ENCODE peak calls at places on chromosome 1, in four cellular contexts. T is adrenal gland, L is ovary, G is uterus. X is an unnamed sample.

GRCh38 chr1:112808861-112809684 is 93.9 kb upstream of the PPM1J start:
- DNase-seq in T (peak), L (peak), G (peak), X (no peak)

GRCh38 chr1:43707191-43708005 is at the start of gene ST3GAL3:
- DNase-seq in T (peak), L (peak), G (peak), X (peak)

GRCh38 chr1:105210747-105211146 is 1461.0 kb downstream of the AMY1C start:
- DNase-seq in T (no peak), L (no peak), G (no peak), X (no peak)

GRCh38 chr1:56631901-56632300 is 13.2 kb upstream of the PRKAA2 start:
- DNase-seq in T (no peak), L (no peak), G (no peak), X (no peak)

GRCh38 chr1:16980473-16981268 is at the start of gene MFAP2:
- DNase-seq in T (no peak), L (peak), G (no peak), X (no peak)

GRCh38 chr1:1068374-1069060 is 5.6 kb downstream of the RNF223 start:
- DNase-seq in T (no peak), L (no peak), G (no peak), X (no peak)

GRCh38 chr1:241411056-241411775 is 54.2 kb upstream of the RGS7 start:
- DNase-seq in T (no peak), L (no peak), G (no peak), X (no peak)

GRCh38 chr1:179953974-179954493 is 576 bp upstream of the CEP350 start:
- DNase-seq in T (peak), L (peak), G (peak), X (no peak)

GRCh38 chr1:160124709-160125478 is 9.3 kb downstream of the ATP1A2 start:
- DNase-seq in T (peak), L (no peak), G (no peak), X (no peak)

GRCh38 chr1:154866995-154867795 is 2.9 kb downstream of the KCNN3 start:
- DNase-seq in T (peak), L (no peak), G (peak), X (no peak)

GRCh38 chr1:206921772-206922265 is at the start of gene FCMR:
- DNase-seq in T (no peak), L (no peak), G (no peak), X (no peak)

GRCh38 chr1:211831558-211832323 is 1.2 kb upstream of the LPGAT1 start:
- DNase-seq in T (no peak), L (no peak), G (no peak), X (no peak)

GRCh38 chr1:211830055-211830329 is 571 bp downstream of the LPGAT1 start:
- DNase-seq in T (no peak), L (no peak), G (no peak), X (no peak)

GRCh38 chr1:211828584-211829342 is 1.8 kb downstream of the LPGAT1 start:
- DNase-seq in T (no peak), L (no peak), G (no peak), X (no peak)

GRCh38 chr1:211829343-211830054 is 1.1 kb downstream of the LPGAT1 start:
- DNase-seq in T (peak), L (no peak), G (peak), X (no peak)

DNA sequence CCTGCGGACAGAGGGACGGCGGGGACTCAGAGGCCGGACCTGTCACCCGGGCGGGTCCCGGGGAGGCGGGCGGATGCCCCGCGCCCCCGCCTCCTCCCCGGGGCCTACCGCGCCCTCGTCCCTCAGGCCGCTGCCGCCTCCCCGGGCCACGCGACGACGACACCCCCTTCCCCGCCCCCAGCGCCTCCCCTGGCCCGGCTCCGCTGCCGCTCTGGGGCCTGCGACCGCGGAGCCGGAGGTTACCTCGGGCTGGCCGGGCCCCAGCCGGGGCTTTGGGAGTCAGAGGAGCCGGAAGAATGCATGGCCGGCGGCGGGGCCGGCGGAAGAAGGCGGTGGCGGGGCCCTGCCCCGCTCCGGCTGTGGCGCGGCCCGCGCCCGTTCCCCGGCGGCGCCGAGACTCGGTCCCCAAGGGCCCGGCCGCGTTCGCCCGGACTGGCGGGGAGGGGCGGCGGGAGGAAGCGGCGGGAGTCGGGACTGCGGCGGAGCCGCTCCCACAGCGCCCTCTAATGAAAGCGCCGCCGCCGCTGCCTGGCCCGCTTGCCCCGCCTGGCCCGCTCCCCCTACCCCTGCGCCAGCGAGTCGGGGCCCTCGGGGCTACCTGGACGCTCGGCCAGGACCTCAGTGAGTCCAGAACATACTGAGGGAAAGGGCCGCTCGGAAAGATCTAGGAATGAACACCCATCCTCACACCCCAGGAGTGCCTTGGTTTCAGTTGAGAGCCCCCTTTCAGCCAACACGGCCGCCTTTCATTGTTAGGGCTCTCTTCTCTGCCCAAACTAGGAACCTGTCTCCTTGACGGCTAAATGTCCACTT is at the start of gene LPGAT1:
- DNase-seq in T (peak), L (peak), G (peak), X (no peak)
- TF ChIP-seq POLR2A in T (peak), L (no peak), G (no peak), X (no peak)

DNA sequence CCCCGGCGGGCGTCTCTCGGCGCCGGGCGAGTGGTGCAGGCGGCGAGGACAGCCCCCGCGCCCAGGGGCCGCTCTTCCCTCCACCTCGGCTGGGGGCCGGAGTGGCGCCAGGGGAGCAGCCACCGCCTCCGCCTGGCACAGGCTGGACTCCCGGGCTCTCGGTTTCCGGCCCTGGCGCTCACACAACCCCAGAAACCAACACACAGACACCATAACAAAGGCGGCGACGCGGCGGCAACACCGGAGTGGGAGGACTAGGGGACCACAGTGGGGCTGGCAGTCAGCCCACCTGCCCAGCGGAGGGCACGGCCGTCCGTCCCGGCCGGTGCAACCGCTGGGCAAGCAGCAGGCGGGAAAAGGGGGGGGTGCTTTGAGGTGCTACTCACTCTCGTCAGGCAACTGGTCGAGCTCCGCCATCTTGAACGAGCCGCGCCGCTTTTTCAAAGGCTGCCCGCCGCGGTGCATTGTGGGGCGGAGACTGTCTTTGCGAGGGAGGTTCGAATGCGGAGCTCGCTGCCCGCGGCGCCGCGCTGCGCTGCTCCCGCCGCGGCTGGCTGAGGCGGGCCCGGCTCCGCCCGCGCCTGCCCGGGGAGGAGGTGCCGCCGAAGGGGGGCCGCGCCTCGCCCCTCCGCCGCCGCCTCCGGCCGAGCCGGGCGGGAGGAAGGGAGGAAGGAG is at the start of gene LIN9:
- DNase-seq in T (peak), L (peak), G (peak), X (peak)
- TF ChIP-seq POLR2A in T (peak), L (no peak), G (peak), X (no peak)

GRCh38 chr1:200896571-200897187 is 2.0 kb downstream of the INAVA start:
- DNase-seq in T (no peak), L (no peak), G (no peak), X (no peak)

GRCh38 chr1:200897188-200897710 is 2.5 kb downstream of the INAVA start:
- DNase-seq in T (no peak), L (no peak), G (no peak), X (no peak)

GRCh38 chr1:200895448-200895799 is 724 bp downstream of the INAVA start:
- DNase-seq in T (no peak), L (no peak), G (no peak), X (no peak)

GRCh38 chr1:200894712-200895447 is at the start of gene INAVA:
- DNase-seq in T (no peak), L (no peak), G (no peak), X (no peak)

GRCh38 chr1:200895801-200896570 is 1.3 kb downstream of the INAVA start:
- DNase-seq in T (no peak), L (no peak), G (no peak), X (no peak)
- TF ChIP-seq POLR2A in T (no peak), L (no peak), G (no peak), X (no peak)

GRCh38 chr1:153649137-153649866 is 9.2 kb upstream of the SNAPIN start:
- DNase-seq in T (no peak), L (no peak), G (no peak), X (no peak)

GRCh38 chr1:153646672-153647374 is 11.7 kb upstream of the SNAPIN start:
- DNase-seq in T (peak), L (no peak), G (no peak), X (no peak)

GRCh38 chr1:153649867-153650235 is 8.7 kb upstream of the SNAPIN start:
- DNase-seq in T (no peak), L (no peak), G (no peak), X (no peak)

GRCh38 chr1:153648000-153648643 is 10.4 kb upstream of the SNAPIN start:
- DNase-seq in T (no peak), L (no peak), G (no peak), X (no peak)

DNA sequence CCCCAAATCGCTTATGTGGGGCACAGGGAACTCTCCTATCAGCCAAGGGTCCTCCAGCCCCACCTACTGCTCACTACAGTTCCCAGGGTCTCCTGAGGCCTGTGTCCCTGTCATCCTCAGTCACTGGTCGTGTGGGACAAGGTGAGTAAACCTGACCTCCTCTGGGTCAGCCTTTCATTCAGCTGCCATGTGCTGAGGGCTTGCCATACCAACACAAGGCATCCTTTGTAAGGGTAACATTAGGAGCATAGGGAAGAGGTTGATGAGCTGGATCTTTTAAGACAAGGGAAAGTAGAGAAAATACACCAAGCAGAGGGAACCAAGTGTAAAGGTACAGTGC is 11.2 kb upstream of the SNAPIN start:
- DNase-seq in T (no peak), L (no peak), G (no peak), X (no peak)
- TF ChIP-seq POLR2A in T (no peak), L (no peak), G (no peak), X (no peak)

GRCh38 chr1:93717639-93718038 is 36.0 kb upstream of the BCAR3 start:
- DNase-seq in T (no peak), L (no peak), G (no peak), X (no peak)

GRCh38 chr1:93722081-93723031 is 40.7 kb upstream of the BCAR3 start:
- DNase-seq in T (peak), L (peak), G (no peak), X (no peak)

GRCh38 chr1:93720931-93721614 is 39.4 kb upstream of the BCAR3 start:
- DNase-seq in T (no peak), L (no peak), G (no peak), X (no peak)

GRCh38 chr1:93723733-93724270 is 42.2 kb upstream of the BCAR3 start:
- DNase-seq in T (no peak), L (no peak), G (no peak), X (no peak)

GRCh38 chr1:93723101-93723500 is 41.5 kb upstream of the BCAR3 start:
- DNase-seq in T (no peak), L (no peak), G (no peak), X (no peak)
- TF ChIP-seq POLR2A in T (no peak), L (no peak), G (no peak), X (no peak)

DNA sequence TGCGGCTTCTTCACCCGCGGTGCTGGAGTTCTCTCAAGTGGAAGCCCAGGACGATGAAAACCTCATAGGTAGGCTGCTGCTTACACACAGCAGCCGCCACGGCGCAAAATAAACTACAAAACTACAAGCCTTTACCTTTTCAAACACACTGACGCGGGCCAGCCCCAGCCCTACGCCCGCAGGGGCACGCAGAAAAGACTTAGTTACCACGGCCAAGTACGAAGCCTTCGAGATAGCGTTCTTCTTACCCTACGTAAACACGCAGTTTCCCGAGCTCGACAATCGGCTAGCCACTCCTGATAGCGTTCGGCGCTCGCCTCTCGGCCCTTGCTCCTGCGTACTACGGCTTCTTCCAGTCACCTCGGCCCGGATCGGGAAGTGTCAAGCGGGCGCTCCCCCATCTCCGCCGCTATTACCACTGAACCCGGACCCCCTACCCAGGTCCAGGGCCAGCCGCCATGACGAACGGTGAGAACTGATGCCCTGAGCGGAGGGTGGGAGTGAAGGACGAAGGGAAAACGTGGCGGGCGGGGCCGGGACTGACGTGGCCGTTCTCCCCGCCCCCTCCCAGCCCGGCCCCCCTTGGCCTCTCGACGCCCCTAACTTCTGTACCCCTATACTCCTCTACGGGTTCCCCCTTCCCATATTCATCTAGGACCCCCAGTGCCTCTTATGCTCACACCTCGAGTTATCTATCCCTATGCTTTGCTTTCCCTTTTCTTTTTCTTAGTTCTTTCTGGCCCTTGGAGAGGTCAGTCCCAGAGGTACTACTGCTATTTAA is at the start of gene TMEM167B:
- DNase-seq in T (peak), L (peak), G (peak), X (peak)
- TF ChIP-seq POLR2A in T (peak), L (peak), G (peak), X (peak)

DNA sequence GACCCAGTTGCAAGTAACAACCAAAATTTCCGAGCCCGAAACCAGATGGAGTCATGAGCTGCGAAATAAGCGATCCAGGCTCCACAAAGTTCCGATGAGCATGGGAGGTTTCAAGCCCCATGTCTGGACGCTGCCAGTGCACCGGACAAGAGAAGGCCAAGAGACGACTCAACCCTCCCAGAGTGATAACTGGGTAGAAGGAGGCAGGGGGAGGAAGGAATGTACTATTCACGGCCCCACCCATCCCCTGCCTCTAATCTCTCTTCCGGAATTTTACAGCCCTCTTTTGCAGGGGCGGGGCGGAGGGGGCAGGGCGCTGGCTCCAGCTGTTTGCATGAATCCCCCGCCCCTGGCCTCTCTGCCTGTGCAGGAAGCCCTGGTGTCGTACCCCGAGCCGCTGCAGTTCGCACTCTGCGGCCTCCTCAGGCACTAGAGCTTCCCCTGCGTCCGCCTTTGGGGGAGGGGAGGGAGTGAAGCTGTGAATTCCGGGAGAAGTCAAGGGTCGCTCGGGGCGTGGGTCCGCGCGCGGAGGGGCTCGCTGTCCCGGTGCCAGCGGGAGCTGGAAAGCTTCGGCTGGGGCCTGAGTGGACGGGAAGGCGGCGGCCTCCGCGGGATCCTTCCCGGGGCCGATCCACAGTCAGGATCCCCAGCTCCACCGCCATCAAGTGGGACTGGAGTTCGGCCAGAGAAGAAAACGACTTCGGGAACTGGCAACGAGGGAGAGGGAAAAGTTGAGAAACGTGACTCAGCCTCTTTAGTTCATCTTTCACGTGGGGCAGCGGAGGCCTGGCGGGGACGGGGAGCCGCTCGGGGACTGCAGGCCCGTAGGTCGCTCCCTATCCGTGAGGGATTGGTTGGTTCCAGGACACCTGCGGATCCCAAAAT is 6.3 kb upstream of the PTP4A2 start:
- DNase-seq in T (peak), L (peak), G (peak), X (peak)
- TF ChIP-seq POLR2A in T (peak), L (peak), G (peak), X (no peak)

GRCh38 chr1:21174230-21174629 is 2.5 kb downstream of the EIF4G3 start:
- DNase-seq in T (no peak), L (no peak), G (no peak), X (no peak)

GRCh38 chr1:21175324-21175669 is 1.4 kb downstream of the EIF4G3 start:
- DNase-seq in T (peak), L (no peak), G (peak), X (no peak)

GRCh38 chr1:21174638-21175323 is 1.9 kb downstream of the EIF4G3 start:
- DNase-seq in T (peak), L (no peak), G (no peak), X (no peak)

GRCh38 chr1:21175670-21176581 is 771 bp downstream of the EIF4G3 start:
- DNase-seq in T (peak), L (peak), G (peak), X (no peak)

GRCh38 chr1:21176589-21177555 is at the start of gene EIF4G3:
- DNase-seq in T (peak), L (peak), G (peak), X (peak)
- TF ChIP-seq POLR2A in T (peak), L (peak), G (peak), X (peak)

GRCh38 chr1:163320891-163321290 is 863 bp upstream of the NUF2 start:
- DNase-seq in T (no peak), L (no peak), G (no peak), X (no peak)

GRCh38 chr1:163315773-163316374 is 5.9 kb upstream of the NUF2 start:
- DNase-seq in T (no peak), L (peak), G (peak), X (no peak)

GRCh38 chr1:163321311-163322305 is at the start of gene NUF2:
- DNase-seq in T (peak), L (peak), G (peak), X (peak)
- TF ChIP-seq POLR2A in T (peak), L (peak), G (peak), X (no peak)

X was measured in esophagus muscularis mucosa.